ENCODE peak calls at places on chromosomes 3 and 15, in four cellular contexts. C, M, X and F are unnamed samples.

GRCh38 chr3:186361612-186362408 is at the start of gene DGKG:
- DNase-seq in C (peak; percentile 87), M (no peak), X (no peak), F (no peak)

GRCh38 chr3:197355713-197356112 is 57.3 kb upstream of the DLG1 start:
- DNase-seq in C (no peak), M (no peak), X (peak; percentile 48), F (no peak)

GRCh38 chr15:89361451-89362202 is 27.0 kb upstream of the POLG start:
- DNase-seq in C (peak; percentile 58), M (peak; percentile 33), X (peak; percentile 83), F (peak; percentile 50)

GRCh38 chr15:77555232-77555631 is 77.5 kb downstream of the LINGO1 start:
- DNase-seq in C (no peak), M (no peak), X (no peak), F (no peak)

GRCh38 chr15:90765966-90766365 is 48.8 kb downstream of the BLM start:
- DNase-seq in C (no peak), M (no peak), X (no peak), F (no peak)

GRCh38 chr15:80934761-80935221 is 54.8 kb downstream of the MESD start:
- DNase-seq in C (no peak), M (peak; percentile 41), X (peak; percentile 97), F (peak; percentile 39)

GRCh38 chr3:150394606-150395005 is 13.5 kb upstream of the TSC22D2 start:
- DNase-seq in C (no peak), M (no peak), X (no peak), F (no peak)

GRCh38 chr3:127722104-127722784 is 49.5 kb downstream of the ABTB1 start:
- DNase-seq in C (no peak), M (no peak), X (peak; percentile 23), F (no peak)

GRCh38 chr3:197734667-197735318 is 1.9 kb downstream of the RUBCN start:
- DNase-seq in C (peak; percentile 28), M (no peak), X (no peak), F (no peak)

GRCh38 chr3:168047190-168047795 is 48.4 kb downstream of the GOLIM4 start:
- DNase-seq in C (peak; percentile 48), M (peak; percentile 64), X (peak; percentile 86), F (peak; percentile 89)

GRCh38 chr15:78640840-78641733 is at the start of gene CHRNB4:
- DNase-seq in C (no peak), M (no peak), X (peak; percentile 97), F (no peak)

GRCh38 chr3:121995190-121996137 is 26.6 kb downstream of the ILDR1 start:
- DNase-seq in C (peak; percentile 85), M (peak; percentile 77), X (peak; percentile 90), F (peak; percentile 74)

GRCh38 chr15:95326689-95327525 is 1003.6 kb upstream of the NR2F2 start:
- DNase-seq in C (no peak), M (no peak), X (peak; percentile 17), F (no peak)

GRCh38 chr3:514206-514605 is 317.6 kb downstream of the CHL1 start:
- DNase-seq in C (no peak), M (no peak), X (peak; percentile 56), F (no peak)

GRCh38 chr3:4795905-4796304 is 183.3 kb upstream of the BHLHE40 start:
- DNase-seq in C (no peak), M (no peak), X (no peak), F (no peak)

GRCh38 chr3:141656771-141657170 is 81.3 kb upstream of the RNF7 start:
- DNase-seq in C (no peak), M (peak; percentile 58), X (peak; percentile 58), F (peak; percentile 41)

GRCh38 chr15:70293606-70294470 is 196.1 kb upstream of the TLE3 start:
- DNase-seq in C (no peak), M (no peak), X (no peak), F (no peak)

GRCh38 chr15:64232400-64232799 is 69.6 kb upstream of the PPIB start:
- DNase-seq in C (no peak), M (peak; percentile 56), X (no peak), F (peak; percentile 56)

GRCh38 chr3:96319176-96319575 is 495.2 kb upstream of the EPHA6 start:
- DNase-seq in C (no peak), M (no peak), X (no peak), F (no peak)

GRCh38 chr3:140829796-140830195 is 111.8 kb upstream of the SLC25A36 start:
- DNase-seq in C (no peak), M (no peak), X (no peak), F (no peak)

GRCh38 chr3:37198547-37198946 is 24.2 kb upstream of the LRRFIP2 start:
- DNase-seq in C (no peak), M (no peak), X (no peak), F (no peak)

GRCh38 chr15:71687902-71688508 is 122.3 kb upstream of the NR2E3 start:
- DNase-seq in C (no peak), M (peak; percentile 64), X (no peak), F (peak; percentile 71)

GRCh38 chr15:79965836-79966630 is 5.0 kb downstream of the BCL2A1 start:
- DNase-seq in C (no peak), M (no peak), X (no peak), F (no peak)

GRCh38 chr15:63329567-63330350 is 51.9 kb downstream of the CA12 start:
- DNase-seq in C (no peak), M (no peak), X (no peak), F (peak; percentile 25)

GRCh38 chr15:42152196-42152920 is 4.1 kb downstream of the PLA2G4F start:
- DNase-seq in C (no peak), M (no peak), X (no peak), F (no peak)

GRCh38 chr3:152267319-152267689 is 1.4 kb upstream of the MBNL1 start:
- DNase-seq in C (no peak), M (no peak), X (peak; percentile 19), F (no peak)

GRCh38 chr3:64766463-64766862 is 78.7 kb upstream of the ADAMTS9 start:
- DNase-seq in C (no peak), M (no peak), X (no peak), F (peak; percentile 5)

GRCh38 chr3:165884518-165884917 is 47.3 kb upstream of the BCHE start:
- DNase-seq in C (no peak), M (peak; percentile 1), X (no peak), F (no peak)

GRCh38 chr3:165885558-165886270 is 48.5 kb upstream of the BCHE start:
- DNase-seq in C (no peak), M (no peak), X (peak; percentile 21), F (no peak)

GRCh38 chr3:165883126-165883525 is 45.9 kb upstream of the BCHE start:
- DNase-seq in C (no peak), M (no peak), X (no peak), F (no peak)

GRCh38 chr3:165883866-165884478 is 46.7 kb upstream of the BCHE start:
- DNase-seq in C (no peak), M (peak; percentile 2), X (no peak), F (no peak)
- H3K4me3 ChIP-seq in C (no peak overlapping the region), M (no peak overlapping the region), X (no peak overlapping the region), F (no peak overlapping the region)

GRCh38 chr3:187370051-187370450 is 1.9 kb downstream of the RTP4 start:
- DNase-seq in C (no peak), M (no peak), X (no peak), F (no peak)

GRCh38 chr3:187367561-187368103 is 553 bp upstream of the RTP4 start:
- DNase-seq in C (no peak), M (no peak), X (no peak), F (no peak)

GRCh38 chr3:187368251-187368733 is at the start of gene RTP4:
- DNase-seq in C (no peak), M (no peak), X (no peak), F (peak; percentile 66)

DNA sequence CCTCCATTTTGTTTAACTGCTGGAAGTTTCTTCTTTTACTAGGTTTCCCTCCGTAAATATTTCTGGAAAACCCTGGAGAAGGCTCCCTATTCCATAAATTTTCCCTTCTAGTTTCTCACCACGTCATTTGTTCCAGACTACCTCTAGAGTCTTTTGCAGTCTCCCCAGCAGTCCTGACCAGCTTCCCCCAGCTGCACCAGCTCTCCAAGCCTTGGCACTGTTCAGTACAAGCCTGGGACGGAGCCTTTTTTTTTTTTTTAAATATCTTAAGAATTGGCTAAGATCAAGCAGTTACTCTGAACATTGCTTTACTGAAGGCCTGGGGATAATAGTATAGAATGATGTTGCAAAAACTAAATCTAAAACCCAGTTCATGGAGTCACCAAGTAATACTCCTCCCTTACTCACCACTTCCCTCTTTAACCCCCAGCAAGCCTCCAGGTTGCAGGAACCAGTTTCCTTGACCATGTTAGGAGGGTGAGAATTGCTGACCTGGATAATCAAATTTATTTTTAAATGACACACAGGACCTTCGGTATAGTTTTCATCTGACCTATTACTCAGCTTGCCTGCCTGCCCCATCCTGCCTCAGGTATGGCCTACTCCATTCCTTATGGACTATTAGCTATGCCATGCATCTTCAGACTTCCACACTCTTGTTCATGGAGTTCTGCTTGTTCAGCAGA is 723 bp downstream of the RTP4 start:
- DNase-seq in C (no peak), M (no peak), X (no peak), F (no peak)
- H3K4me3 ChIP-seq in C (no peak overlapping the region), M (no peak overlapping the region), X (no peak overlapping the region), F (no peak overlapping the region)

GRCh38 chr3:102673271-102674115 is 238.7 kb downstream of the ZPLD1 start:
- DNase-seq in C (peak; percentile 38), M (peak; percentile 22), X (peak; percentile 89), F (peak; percentile 67)
- H3K4me3 ChIP-seq in C (no peak overlapping the region), M (no peak overlapping the region), X (no peak overlapping the region), F (peak overlapping the region; percentile 27)

DNA sequence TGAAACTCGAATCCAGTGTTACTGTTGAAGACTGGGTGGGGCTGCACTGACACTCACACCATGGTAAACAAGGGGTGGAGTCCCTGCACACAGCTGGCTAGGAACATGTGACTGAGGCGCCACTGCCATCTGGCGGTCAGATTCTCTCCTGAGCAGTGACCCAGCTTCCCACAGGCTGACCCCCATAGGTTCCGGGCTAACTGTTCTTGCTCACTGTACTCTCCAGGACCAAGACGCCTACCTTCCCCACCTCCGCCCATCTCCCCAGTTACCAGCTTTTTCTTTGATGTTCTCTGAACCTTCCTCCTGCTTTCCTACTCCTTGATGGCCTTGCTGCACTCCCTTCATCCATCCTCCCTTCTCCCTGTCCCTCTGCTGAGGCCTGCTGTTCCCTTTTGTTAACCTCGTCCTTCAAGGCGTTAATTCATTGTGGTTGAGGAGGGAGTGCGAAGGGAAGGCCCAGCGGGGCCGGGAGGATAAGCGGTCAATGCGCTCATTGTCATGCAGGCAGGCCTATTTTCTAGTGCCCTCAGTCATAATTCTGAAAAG is 115.2 kb downstream of the ATP8B4 start:
- DNase-seq in C (peak; percentile 60), M (peak; percentile 83), X (peak; percentile 95), F (peak; percentile 83)
- H3K4me3 ChIP-seq in C (no peak overlapping the region), M (no peak overlapping the region), X (no peak overlapping the region), F (no peak overlapping the region)

DNA sequence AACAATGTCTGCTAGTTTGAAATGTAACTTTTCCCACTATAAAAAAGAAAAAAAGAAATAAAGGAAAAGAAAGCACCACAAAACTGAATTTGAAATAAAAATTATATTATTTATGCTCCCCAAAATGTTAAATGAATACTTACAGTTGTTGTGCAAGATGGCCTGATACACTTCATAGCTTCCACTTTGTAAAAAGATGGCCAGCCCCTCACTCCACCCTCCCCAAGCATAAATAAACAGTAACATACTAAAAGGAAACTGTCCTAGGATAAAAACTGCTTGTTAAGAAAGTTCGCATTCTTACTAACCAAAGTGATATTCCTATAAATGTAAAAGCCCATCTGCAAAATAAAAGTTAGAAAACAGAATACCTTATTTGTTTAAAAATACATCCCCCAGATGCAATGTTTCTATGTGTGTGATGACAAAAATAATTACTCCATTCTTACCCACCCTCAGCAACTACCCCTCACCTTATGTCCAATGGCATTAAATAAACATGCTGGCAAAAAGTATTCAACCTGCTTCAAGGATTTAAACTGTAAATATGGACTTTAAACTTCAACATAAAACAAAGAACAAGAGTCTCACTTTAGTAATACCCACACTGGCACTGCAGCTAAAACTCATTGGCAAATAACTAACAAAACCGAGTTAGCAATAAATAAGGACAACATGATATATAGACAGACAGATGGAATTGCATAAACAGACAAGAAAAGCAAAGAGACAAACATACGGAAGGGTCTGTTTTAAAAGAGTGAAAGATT is 47.8 kb downstream of the ZBTB20 start:
- DNase-seq in C (no peak), M (no peak), X (no peak), F (peak; percentile 17)
- H3K4me3 ChIP-seq in C (no peak overlapping the region), M (no peak overlapping the region), X (no peak overlapping the region), F (peak overlapping the region; percentile 27)